ENCODE peak calls at places on chromosomes 2 and 18, in nine cellular contexts. One of them, this sample, is unnamed.
A peak's percentile ranks its signal among the peaks of the same experiment; 100 is the strongest.

GRCh38 chr2:200677721-200678532 is 92.1 kb downstream of the AOX1 start:
- DNase-seq in activated CD8-positive, alpha-beta T cell treated with anti-CD3 and anti-CD28 coated beads for 36 hours: no peak
- DNase-seq in CD8-positive, alpha-beta T cell: no peak
- DNase-seq in astrocyte of the spinal cord: peak; percentile 83
- DNase-seq in upper lobe of right lung: no peak
- DNase-seq in psoas muscle: no peak
- DNase-seq in WTC11: no peak
- DNase-seq in K562: no peak
- DNase-seq in hepatocyte: no peak
- DNase-seq in this sample: no peak

GRCh38 chr2:238974510-238975166 is 126.8 kb downstream of the TWIST2 start:
- DNase-seq in activated CD8-positive, alpha-beta T cell treated with anti-CD3 and anti-CD28 coated beads for 36 hours: no peak
- DNase-seq in CD8-positive, alpha-beta T cell: no peak
- DNase-seq in astrocyte of the spinal cord: peak; percentile 78
- DNase-seq in upper lobe of right lung: no peak
- DNase-seq in psoas muscle: no peak
- DNase-seq in WTC11: no peak
- DNase-seq in K562: no peak
- DNase-seq in hepatocyte: no peak
- DNase-seq in this sample: no peak

GRCh38 chr2:201258666-201258999 is 1.7 kb upstream of the CASP8 start:
- DNase-seq in activated CD8-positive, alpha-beta T cell treated with anti-CD3 and anti-CD28 coated beads for 36 hours: no peak
- DNase-seq in CD8-positive, alpha-beta T cell: no peak
- DNase-seq in astrocyte of the spinal cord: no peak
- DNase-seq in upper lobe of right lung: no peak
- DNase-seq in psoas muscle: no peak
- DNase-seq in WTC11: no peak
- DNase-seq in K562: no peak
- DNase-seq in hepatocyte: no peak
- DNase-seq in this sample: no peak

GRCh38 chr18:12420831-12421421 is 13.2 kb downstream of the PRELID3A start:
- DNase-seq in activated CD8-positive, alpha-beta T cell treated with anti-CD3 and anti-CD28 coated beads for 36 hours: no peak
- DNase-seq in CD8-positive, alpha-beta T cell: no peak
- DNase-seq in astrocyte of the spinal cord: peak; percentile 12
- DNase-seq in upper lobe of right lung: no peak
- DNase-seq in psoas muscle: no peak
- DNase-seq in WTC11: peak; percentile 76
- DNase-seq in K562: no peak
- DNase-seq in hepatocyte: peak; percentile 38
- DNase-seq in this sample: peak; percentile 16

GRCh38 chr2:160308915-160309314 is 108.8 kb upstream of the ITGB6 start:
- DNase-seq in activated CD8-positive, alpha-beta T cell treated with anti-CD3 and anti-CD28 coated beads for 36 hours: no peak
- DNase-seq in CD8-positive, alpha-beta T cell: no peak
- DNase-seq in astrocyte of the spinal cord: peak; percentile 87
- DNase-seq in upper lobe of right lung: no peak
- DNase-seq in psoas muscle: no peak
- DNase-seq in WTC11: no peak
- DNase-seq in K562: no peak
- DNase-seq in hepatocyte: no peak
- DNase-seq in this sample: no peak

GRCh38 chr2:25552343-25552742 is 121.0 kb downstream of the DTNB start:
- DNase-seq in activated CD8-positive, alpha-beta T cell treated with anti-CD3 and anti-CD28 coated beads for 36 hours: no peak
- DNase-seq in CD8-positive, alpha-beta T cell: no peak
- DNase-seq in astrocyte of the spinal cord: no peak
- DNase-seq in upper lobe of right lung: no peak
- DNase-seq in psoas muscle: no peak
- DNase-seq in WTC11: no peak
- DNase-seq in K562: no peak
- DNase-seq in hepatocyte: no peak
- DNase-seq in this sample: no peak

GRCh38 chr2:199988176-199988575 is 32.8 kb downstream of the MAIP1 start:
- DNase-seq in activated CD8-positive, alpha-beta T cell treated with anti-CD3 and anti-CD28 coated beads for 36 hours: no peak
- DNase-seq in CD8-positive, alpha-beta T cell: no peak
- DNase-seq in astrocyte of the spinal cord: peak; percentile 30
- DNase-seq in upper lobe of right lung: no peak
- DNase-seq in psoas muscle: no peak
- DNase-seq in WTC11: no peak
- DNase-seq in K562: no peak
- DNase-seq in hepatocyte: no peak
- DNase-seq in this sample: peak; percentile 29

GRCh38 chr18:22169889-22170420 is 566 bp downstream of the GATA6 start:
- DNase-seq in activated CD8-positive, alpha-beta T cell treated with anti-CD3 and anti-CD28 coated beads for 36 hours: peak; percentile 35
- DNase-seq in CD8-positive, alpha-beta T cell: no peak
- DNase-seq in astrocyte of the spinal cord: no peak
- DNase-seq in upper lobe of right lung: peak; percentile 81
- DNase-seq in psoas muscle: peak; percentile 40
- DNase-seq in WTC11: peak; percentile 52
- DNase-seq in K562: peak; percentile 35
- DNase-seq in hepatocyte: no peak
- DNase-seq in this sample: peak; percentile 29

GRCh38 chr2:185208261-185208660 is 530.3 kb upstream of the FSIP2 start:
- DNase-seq in activated CD8-positive, alpha-beta T cell treated with anti-CD3 and anti-CD28 coated beads for 36 hours: peak; percentile 10
- DNase-seq in CD8-positive, alpha-beta T cell: no peak
- DNase-seq in astrocyte of the spinal cord: peak; percentile 50
- DNase-seq in upper lobe of right lung: no peak
- DNase-seq in psoas muscle: no peak
- DNase-seq in WTC11: peak; percentile 73
- DNase-seq in K562: no peak
- DNase-seq in hepatocyte: peak; percentile 73
- DNase-seq in this sample: peak; percentile 27

DNA sequence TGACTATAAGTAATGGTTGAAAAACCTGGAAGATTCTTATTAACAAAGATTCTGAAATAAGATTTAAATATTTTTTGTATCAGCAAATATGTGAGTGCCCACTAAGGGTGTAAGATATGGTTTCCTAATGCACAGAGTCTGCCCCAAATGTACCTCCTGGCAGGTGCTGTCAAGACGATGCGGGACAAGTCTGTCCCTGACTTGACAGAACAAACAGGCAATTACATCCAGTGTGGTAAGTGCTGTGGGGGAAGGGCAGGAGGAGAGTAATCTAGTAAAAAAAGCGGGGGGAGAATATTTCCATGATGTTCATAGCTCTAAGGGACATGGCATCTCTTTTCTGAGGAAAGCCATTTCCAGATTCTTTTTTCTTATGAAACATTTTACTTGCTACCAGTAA is 127.5 kb downstream of the COL4A4 start:
- DNase-seq in activated CD8-positive, alpha-beta T cell treated with anti-CD3 and anti-CD28 coated beads for 36 hours: no peak
- DNase-seq in CD8-positive, alpha-beta T cell: no peak
- DNase-seq in astrocyte of the spinal cord: no peak
- DNase-seq in upper lobe of right lung: no peak
- DNase-seq in psoas muscle: no peak
- DNase-seq in WTC11: no peak
- DNase-seq in K562: no peak
- DNase-seq in hepatocyte: no peak
- DNase-seq in this sample: no peak
- TF ChIP-seq CTCF in activated CD8-positive, alpha-beta T cell treated with anti-CD3 and anti-CD28 coated beads for 36 hours: no peak
- TF ChIP-seq CTCF in CD8-positive, alpha-beta T cell: no peak
- TF ChIP-seq CTCF in astrocyte of the spinal cord: no peak
- TF ChIP-seq CTCF in upper lobe of right lung: no peak
- TF ChIP-seq CTCF in psoas muscle: no peak
- TF ChIP-seq CTCF in WTC11: no peak
- TF ChIP-seq CTCF in K562: no peak
- TF ChIP-seq CTCF in hepatocyte: no peak
- TF ChIP-seq CTCF in this sample: no peak

DNA sequence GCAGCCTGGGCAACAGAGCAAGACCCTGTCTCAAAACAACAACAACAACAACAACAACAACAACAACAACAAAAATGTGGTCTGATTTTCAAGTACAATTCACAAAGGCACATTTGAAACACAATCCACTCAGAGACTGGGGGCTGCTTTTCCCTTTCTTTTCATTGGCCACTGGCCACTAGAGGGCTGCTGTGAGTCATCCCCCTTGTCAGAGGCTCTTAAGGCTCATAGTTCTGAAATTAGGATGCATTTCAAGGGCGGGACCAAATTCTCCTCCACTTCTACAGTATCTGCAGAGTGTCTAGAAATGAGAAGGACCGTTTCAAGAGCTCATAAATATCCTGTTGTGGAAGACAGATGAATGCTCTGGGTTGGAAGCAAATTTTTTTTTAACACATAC is 285.4 kb downstream of the NRXN1 start:
- DNase-seq in activated CD8-positive, alpha-beta T cell treated with anti-CD3 and anti-CD28 coated beads for 36 hours: peak; percentile 8
- DNase-seq in CD8-positive, alpha-beta T cell: no peak
- DNase-seq in astrocyte of the spinal cord: peak; percentile 30
- DNase-seq in upper lobe of right lung: no peak
- DNase-seq in psoas muscle: no peak
- DNase-seq in WTC11: peak; percentile 65
- DNase-seq in K562: peak; percentile 11
- DNase-seq in hepatocyte: peak; percentile 43
- DNase-seq in this sample: peak; percentile 21
- TF ChIP-seq CTCF in activated CD8-positive, alpha-beta T cell treated with anti-CD3 and anti-CD28 coated beads for 36 hours: no peak
- TF ChIP-seq CTCF in CD8-positive, alpha-beta T cell: no peak
- TF ChIP-seq CTCF in astrocyte of the spinal cord: peak; percentile 73
- TF ChIP-seq CTCF in upper lobe of right lung: peak; percentile 22
- TF ChIP-seq CTCF in psoas muscle: peak; percentile 16
- TF ChIP-seq CTCF in WTC11: peak; percentile 66
- TF ChIP-seq CTCF in K562: peak; percentile 27
- TF ChIP-seq CTCF in hepatocyte: peak; percentile 60
- TF ChIP-seq CTCF in this sample: peak; percentile 68

GRCh38 chr18:49447810-49448745 is 12.4 kb downstream of the DYM start:
- DNase-seq in activated CD8-positive, alpha-beta T cell treated with anti-CD3 and anti-CD28 coated beads for 36 hours: peak; percentile 59
- DNase-seq in CD8-positive, alpha-beta T cell: no peak
- DNase-seq in astrocyte of the spinal cord: peak; percentile 59
- DNase-seq in upper lobe of right lung: no peak
- DNase-seq in psoas muscle: no peak
- DNase-seq in WTC11: peak; percentile 51
- DNase-seq in K562: peak; percentile 11
- DNase-seq in hepatocyte: peak; percentile 60
- DNase-seq in this sample: peak; percentile 73
- TF ChIP-seq CTCF in activated CD8-positive, alpha-beta T cell treated with anti-CD3 and anti-CD28 coated beads for 36 hours: peak; percentile 76
- TF ChIP-seq CTCF in CD8-positive, alpha-beta T cell: peak; percentile 71
- TF ChIP-seq CTCF in astrocyte of the spinal cord: peak; percentile 62
- TF ChIP-seq CTCF in upper lobe of right lung: peak; percentile 48
- TF ChIP-seq CTCF in psoas muscle: peak; percentile 47
- TF ChIP-seq CTCF in WTC11: peak; percentile 66
- TF ChIP-seq CTCF in K562: peak; percentile 40
- TF ChIP-seq CTCF in hepatocyte: peak; percentile 39
- TF ChIP-seq CTCF in this sample: peak; percentile 60

DNA sequence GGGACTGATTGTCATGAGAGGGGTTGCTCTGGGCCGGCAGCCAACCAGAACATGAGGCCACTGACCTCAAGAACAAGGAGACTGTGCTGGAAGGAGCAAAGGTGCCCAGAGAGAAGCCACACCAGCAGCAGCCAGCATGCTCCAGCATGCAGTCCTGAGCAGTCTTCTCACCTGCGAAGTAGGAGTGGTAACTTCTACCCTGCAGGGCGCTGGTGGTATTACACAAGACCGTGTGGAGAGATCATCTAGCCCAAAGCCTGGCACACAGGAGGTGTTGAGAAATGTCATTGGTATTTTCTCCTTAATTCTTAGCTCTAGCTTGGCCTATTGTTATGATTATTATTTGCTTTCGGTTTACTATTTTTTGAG is 132.7 kb downstream of the TSN start:
- DNase-seq in activated CD8-positive, alpha-beta T cell treated with anti-CD3 and anti-CD28 coated beads for 36 hours: peak; percentile 39
- DNase-seq in CD8-positive, alpha-beta T cell: no peak
- DNase-seq in astrocyte of the spinal cord: no peak
- DNase-seq in upper lobe of right lung: no peak
- DNase-seq in psoas muscle: no peak
- DNase-seq in WTC11: peak; percentile 78
- DNase-seq in K562: peak; percentile 58
- DNase-seq in hepatocyte: no peak
- DNase-seq in this sample: peak; percentile 56
- TF ChIP-seq CTCF in activated CD8-positive, alpha-beta T cell treated with anti-CD3 and anti-CD28 coated beads for 36 hours: peak; percentile 42
- TF ChIP-seq CTCF in CD8-positive, alpha-beta T cell: no peak
- TF ChIP-seq CTCF in astrocyte of the spinal cord: peak; percentile 19
- TF ChIP-seq CTCF in upper lobe of right lung: no peak
- TF ChIP-seq CTCF in psoas muscle: peak; percentile 9
- TF ChIP-seq CTCF in WTC11: peak; percentile 71
- TF ChIP-seq CTCF in K562: peak; percentile 34
- TF ChIP-seq CTCF in hepatocyte: peak; percentile 7
- TF ChIP-seq CTCF in this sample: peak; percentile 56

DNA sequence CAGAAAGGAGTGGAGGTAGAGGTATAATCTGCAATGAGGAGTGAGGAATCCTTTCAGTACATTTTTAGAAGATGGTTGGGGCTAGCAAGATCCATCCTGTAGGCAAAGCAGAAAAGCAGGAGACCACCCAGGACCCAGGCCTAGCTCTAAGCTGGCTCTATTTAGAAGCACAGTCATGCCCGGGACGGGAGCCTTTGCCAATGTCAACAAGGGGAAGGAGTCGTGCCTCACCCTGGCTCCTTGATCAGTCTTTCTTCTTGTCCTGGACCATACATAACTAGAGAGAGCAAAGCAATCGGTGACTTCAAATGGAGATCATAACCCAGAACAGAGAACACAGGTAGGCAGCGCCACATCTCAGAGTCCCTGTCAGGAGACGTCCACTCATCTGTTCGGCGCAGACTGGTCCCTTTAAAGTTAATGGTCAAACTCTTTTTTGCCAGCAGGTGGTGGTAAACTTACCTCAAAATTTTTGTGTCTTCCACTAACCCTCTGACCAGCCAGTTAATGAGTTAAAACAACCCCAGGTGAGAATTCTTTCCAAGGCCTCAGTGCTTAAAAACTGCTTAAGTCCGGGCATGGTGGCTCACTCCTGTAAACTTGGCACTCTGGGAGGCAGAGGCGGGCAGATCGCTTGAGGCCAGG is 8.0 kb downstream of the MC5R start:
- DNase-seq in activated CD8-positive, alpha-beta T cell treated with anti-CD3 and anti-CD28 coated beads for 36 hours: no peak
- DNase-seq in CD8-positive, alpha-beta T cell: no peak
- DNase-seq in astrocyte of the spinal cord: no peak
- DNase-seq in upper lobe of right lung: no peak
- DNase-seq in psoas muscle: no peak
- DNase-seq in WTC11: no peak
- DNase-seq in K562: no peak
- DNase-seq in hepatocyte: no peak
- DNase-seq in this sample: peak; percentile 26
- TF ChIP-seq CTCF in activated CD8-positive, alpha-beta T cell treated with anti-CD3 and anti-CD28 coated beads for 36 hours: no peak
- TF ChIP-seq CTCF in CD8-positive, alpha-beta T cell: no peak
- TF ChIP-seq CTCF in astrocyte of the spinal cord: no peak
- TF ChIP-seq CTCF in upper lobe of right lung: no peak
- TF ChIP-seq CTCF in psoas muscle: no peak
- TF ChIP-seq CTCF in WTC11: no peak
- TF ChIP-seq CTCF in K562: peak; percentile 37
- TF ChIP-seq CTCF in hepatocyte: peak; percentile 31
- TF ChIP-seq CTCF in this sample: no peak

DNA sequence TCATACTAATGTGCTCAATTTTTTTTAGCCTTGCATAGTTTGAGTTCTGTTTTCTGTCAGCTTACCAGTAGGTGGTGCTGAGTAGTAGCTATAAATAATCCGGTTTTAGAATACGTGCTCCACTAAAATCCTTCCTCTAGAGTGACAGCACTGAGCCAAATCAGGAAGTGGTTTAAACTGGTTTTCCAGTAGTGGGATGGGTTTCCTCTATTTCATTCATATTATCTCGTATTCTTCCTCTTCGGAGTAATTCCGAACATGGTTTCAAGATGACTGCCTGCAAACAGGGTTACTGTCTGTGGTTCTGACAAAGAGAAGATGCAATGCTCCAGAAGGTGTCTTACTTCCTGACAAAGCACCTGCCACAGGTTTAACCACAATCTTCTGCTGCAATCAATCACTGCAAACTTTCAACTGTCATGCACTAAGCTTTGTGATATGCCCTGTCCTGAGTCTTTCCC is 496.9 kb upstream of the VRK2 start:
- DNase-seq in activated CD8-positive, alpha-beta T cell treated with anti-CD3 and anti-CD28 coated beads for 36 hours: peak; percentile 2
- DNase-seq in CD8-positive, alpha-beta T cell: no peak
- DNase-seq in astrocyte of the spinal cord: no peak
- DNase-seq in upper lobe of right lung: no peak
- DNase-seq in psoas muscle: no peak
- DNase-seq in WTC11: no peak
- DNase-seq in K562: no peak
- DNase-seq in hepatocyte: peak; percentile 17
- DNase-seq in this sample: peak; percentile 32
- TF ChIP-seq CTCF in activated CD8-positive, alpha-beta T cell treated with anti-CD3 and anti-CD28 coated beads for 36 hours: peak; percentile 33
- TF ChIP-seq CTCF in CD8-positive, alpha-beta T cell: no peak
- TF ChIP-seq CTCF in astrocyte of the spinal cord: peak; percentile 41
- TF ChIP-seq CTCF in upper lobe of right lung: peak; percentile 16
- TF ChIP-seq CTCF in psoas muscle: no peak
- TF ChIP-seq CTCF in WTC11: no peak
- TF ChIP-seq CTCF in K562: no peak
- TF ChIP-seq CTCF in hepatocyte: peak; percentile 35
- TF ChIP-seq CTCF in this sample: peak; percentile 33

This sample was measured in GM12865.